ENCODE peak calls at places on chromosomes 2 and 18, in ten cellular contexts. One of them, this sample, is unnamed.

GRCh38 chr2:168978461-168978861 is 52.7 kb downstream of the ABCB11 start:
- DNase-seq in activated T-cell treated with anti-CD3 and anti-CD28 coated beads for 1 hour: no peak
- DNase-seq in iPS DF 6.9: no peak
- DNase-seq in T follicular helper cell: no peak
- DNase-seq in NCI-H774: no peak
- DNase-seq in foreskin fibroblast: no peak
- DNase-seq in heart right ventricle: no peak
- DNase-seq in RCC 7860: no peak
- DNase-seq in aorta: peak; percentile 43
- DNase-seq in NCI-H82: no peak
- DNase-seq in this sample: no peak

GRCh38 chr2:102841107-102841840 is 79.4 kb downstream of the TMEM182 start:
- DNase-seq in activated T-cell treated with anti-CD3 and anti-CD28 coated beads for 1 hour: no peak
- DNase-seq in iPS DF 6.9: peak; percentile 67
- DNase-seq in T follicular helper cell: no peak
- DNase-seq in NCI-H774: peak; percentile 28
- DNase-seq in foreskin fibroblast: peak; percentile 26
- DNase-seq in heart right ventricle: no peak
- DNase-seq in RCC 7860: no peak
- DNase-seq in aorta: no peak
- DNase-seq in NCI-H82: peak; percentile 78
- DNase-seq in this sample: peak; percentile 7

GRCh38 chr2:49248506-49248905 is 94.2 kb upstream of the FSHR start:
- DNase-seq in activated T-cell treated with anti-CD3 and anti-CD28 coated beads for 1 hour: no peak
- DNase-seq in iPS DF 6.9: no peak
- DNase-seq in T follicular helper cell: no peak
- DNase-seq in NCI-H774: no peak
- DNase-seq in foreskin fibroblast: peak; percentile 94
- DNase-seq in heart right ventricle: no peak
- DNase-seq in RCC 7860: peak; percentile 88
- DNase-seq in aorta: no peak
- DNase-seq in NCI-H82: no peak
- DNase-seq in this sample: no peak

GRCh38 chr2:241493092-241493491 is 15.3 kb downstream of the STK25 start:
- DNase-seq in activated T-cell treated with anti-CD3 and anti-CD28 coated beads for 1 hour: no peak
- DNase-seq in iPS DF 6.9: no peak
- DNase-seq in T follicular helper cell: no peak
- DNase-seq in NCI-H774: no peak
- DNase-seq in foreskin fibroblast: no peak
- DNase-seq in heart right ventricle: no peak
- DNase-seq in RCC 7860: no peak
- DNase-seq in aorta: no peak
- DNase-seq in NCI-H82: no peak
- DNase-seq in this sample: no peak

GRCh38 chr2:184879671-184880070 is 281.3 kb downstream of the ZNF804A start:
- DNase-seq in activated T-cell treated with anti-CD3 and anti-CD28 coated beads for 1 hour: no peak
- DNase-seq in iPS DF 6.9: no peak
- DNase-seq in T follicular helper cell: no peak
- DNase-seq in NCI-H774: no peak
- DNase-seq in foreskin fibroblast: no peak
- DNase-seq in heart right ventricle: no peak
- DNase-seq in RCC 7860: no peak
- DNase-seq in aorta: no peak
- DNase-seq in NCI-H82: no peak
- DNase-seq in this sample: no peak

GRCh38 chr2:19643117-19643518 is 258.7 kb downstream of the TTC32 start:
- DNase-seq in activated T-cell treated with anti-CD3 and anti-CD28 coated beads for 1 hour: no peak
- DNase-seq in iPS DF 6.9: no peak
- DNase-seq in T follicular helper cell: no peak
- DNase-seq in NCI-H774: no peak
- DNase-seq in foreskin fibroblast: no peak
- DNase-seq in heart right ventricle: no peak
- DNase-seq in RCC 7860: no peak
- DNase-seq in aorta: no peak
- DNase-seq in NCI-H82: no peak
- DNase-seq in this sample: no peak

GRCh38 chr2:102664439-102665042 is 45.2 kb downstream of the SLC9A2 start:
- DNase-seq in activated T-cell treated with anti-CD3 and anti-CD28 coated beads for 1 hour: no peak
- DNase-seq in iPS DF 6.9: no peak
- DNase-seq in T follicular helper cell: no peak
- DNase-seq in NCI-H774: no peak
- DNase-seq in foreskin fibroblast: no peak
- DNase-seq in heart right ventricle: no peak
- DNase-seq in RCC 7860: peak; percentile 67
- DNase-seq in aorta: no peak
- DNase-seq in NCI-H82: no peak
- DNase-seq in this sample: no peak

GRCh38 chr2:121197369-121198091 is 87.5 kb downstream of the TFCP2L1 start:
- DNase-seq in activated T-cell treated with anti-CD3 and anti-CD28 coated beads for 1 hour: no peak
- DNase-seq in iPS DF 6.9: no peak
- DNase-seq in T follicular helper cell: no peak
- DNase-seq in NCI-H774: no peak
- DNase-seq in foreskin fibroblast: peak; percentile 85
- DNase-seq in heart right ventricle: peak; percentile 40
- DNase-seq in RCC 7860: peak; percentile 49
- DNase-seq in aorta: peak; percentile 84
- DNase-seq in NCI-H82: no peak
- DNase-seq in this sample: peak; percentile 55

GRCh38 chr2:24262571-24262970 is 87.7 kb downstream of the FAM228A start:
- DNase-seq in activated T-cell treated with anti-CD3 and anti-CD28 coated beads for 1 hour: no peak
- DNase-seq in iPS DF 6.9: no peak
- DNase-seq in T follicular helper cell: no peak
- DNase-seq in NCI-H774: no peak
- DNase-seq in foreskin fibroblast: no peak
- DNase-seq in heart right ventricle: no peak
- DNase-seq in RCC 7860: no peak
- DNase-seq in aorta: no peak
- DNase-seq in NCI-H82: no peak
- DNase-seq in this sample: no peak

GRCh38 chr18:77700051-77700450 is 450.4 kb downstream of the GALR1 start:
- DNase-seq in activated T-cell treated with anti-CD3 and anti-CD28 coated beads for 1 hour: no peak
- DNase-seq in iPS DF 6.9: no peak
- DNase-seq in T follicular helper cell: no peak
- DNase-seq in NCI-H774: no peak
- DNase-seq in foreskin fibroblast: no peak
- DNase-seq in heart right ventricle: no peak
- DNase-seq in RCC 7860: no peak
- DNase-seq in aorta: no peak
- DNase-seq in NCI-H82: no peak
- DNase-seq in this sample: no peak

GRCh38 chr2:58853420-58853819 is 612.3 kb upstream of the FANCL start:
- DNase-seq in activated T-cell treated with anti-CD3 and anti-CD28 coated beads for 1 hour: no peak
- DNase-seq in iPS DF 6.9: no peak
- DNase-seq in T follicular helper cell: no peak
- DNase-seq in NCI-H774: no peak
- DNase-seq in foreskin fibroblast: no peak
- DNase-seq in heart right ventricle: no peak
- DNase-seq in RCC 7860: no peak
- DNase-seq in aorta: no peak
- DNase-seq in NCI-H82: peak; percentile 8
- DNase-seq in this sample: no peak

This sample was measured in C1 segment of cervical spinal cord.